ENCODE peak calls at places on chromosomes 1 and 21, in four cellular contexts. P is IMR-90, Q is left lung, G is epithelial cell of esophagus. I is an unnamed sample.
A peak's percentile ranks its signal among the peaks of the same experiment; 100 is the strongest.

GRCh38 chr1:203290261-203291089 is 14.8 kb upstream of the BTG2 start:
- DNase-seq in P (peak; percentile 73), Q (peak; percentile 97), G (peak; percentile 87), I (peak; percentile 51)

GRCh38 chr1:84959294-84959693 is 37.6 kb downstream of the MCOLN2 start:
- DNase-seq in P (peak; percentile 66), Q (no peak), G (no peak), I (no peak)

GRCh38 chr1:115314765-115315164 is 23.3 kb downstream of the NGF start:
- DNase-seq in P (peak; percentile 86), Q (peak; percentile 46), G (peak; percentile 80), I (peak; percentile 69)

GRCh38 chr1:215376544-215377264 is 190.4 kb upstream of the KCTD3 start:
- DNase-seq in P (no peak), Q (no peak), G (no peak), I (peak; percentile 0)

GRCh38 chr1:174157157-174157806 is 2.0 kb upstream of the RABGAP1L start:
- DNase-seq in P (no peak), Q (no peak), G (peak; percentile 87), I (no peak)

GRCh38 chr21:31865429-31865970 is 7.3 kb upstream of the HUNK start:
- DNase-seq in P (no peak), Q (no peak), G (no peak), I (no peak)

GRCh38 chr1:236795757-236796719 is 946 bp downstream of the MTR start:
- DNase-seq in P (peak; percentile 62), Q (no peak), G (peak; percentile 63), I (peak; percentile 16)

GRCh38 chr1:55654750-55655149 is 439.6 kb upstream of the USP24 start:
- DNase-seq in P (no peak), Q (no peak), G (no peak), I (no peak)

GRCh38 chr21:26888256-26888655 is 43.0 kb upstream of the ADAMTS1 start:
- DNase-seq in P (no peak), Q (no peak), G (no peak), I (no peak)

GRCh38 chr1:19342077-19342775 is 30.1 kb downstream of the SLC66A1 start:
- DNase-seq in P (no peak), Q (no peak), G (no peak), I (no peak)

GRCh38 chr1:69568435-69569280 is 936 bp downstream of the LRRC7 start:
- DNase-seq in P (no peak), Q (no peak), G (peak; percentile 25), I (no peak)

GRCh38 chr1:154745286-154745731 is 124.8 kb downstream of the KCNN3 start:
- DNase-seq in P (no peak), Q (no peak), G (no peak), I (no peak)

GRCh38 chr21:30189763-30190162 is 23.2 kb upstream of the CLDN17 start:
- DNase-seq in P (no peak), Q (no peak), G (no peak), I (no peak)

GRCh38 chr1:966603-967295 is 467 bp downstream of the PLEKHN1 start:
- DNase-seq in P (peak; percentile 50), Q (peak; percentile 86), G (peak; percentile 91), I (peak; percentile 49)

GRCh38 chr1:159141584-159142518 is 29.6 kb upstream of the CADM3 start:
- DNase-seq in P (peak; percentile 60), Q (no peak), G (peak; percentile 56), I (peak; percentile 57)

GRCh38 chr1:218948446-218948845 is 225.2 kb upstream of the LYPLAL1 start:
- DNase-seq in P (no peak), Q (no peak), G (no peak), I (no peak)

GRCh38 chr1:41420877-41421276 is 59.6 kb downstream of the FOXO6 start:
- DNase-seq in P (no peak), Q (no peak), G (no peak), I (no peak)

GRCh38 chr1:66834926-66835325 is 33.9 kb upstream of the INSL5 start:
- DNase-seq in P (no peak), Q (no peak), G (peak; percentile 55), I (no peak)

GRCh38 chr1:31991202-31991601 is 22.5 kb upstream of the KHDRBS1 start:
- DNase-seq in P (no peak), Q (no peak), G (no peak), I (no peak)

GRCh38 chr1:174795806-174796205 is 203.9 kb upstream of the CACYBP start:
- DNase-seq in P (peak; percentile 21), Q (no peak), G (peak; percentile 78), I (no peak)

GRCh38 chr1:86640161-86640560 is 64.2 kb upstream of the SH3GLB1 start:
- DNase-seq in P (no peak), Q (no peak), G (peak; percentile 15), I (peak; percentile 31)

GRCh38 chr1:202998836-202999750 is 8.1 kb upstream of the TMEM183A start:
- DNase-seq in P (peak; percentile 52), Q (no peak), G (peak; percentile 65), I (peak; percentile 62)

GRCh38 chr21:41387042-41387819 is 25.4 kb downstream of the MX2 start:
- DNase-seq in P (no peak), Q (no peak), G (no peak), I (no peak)

DNA sequence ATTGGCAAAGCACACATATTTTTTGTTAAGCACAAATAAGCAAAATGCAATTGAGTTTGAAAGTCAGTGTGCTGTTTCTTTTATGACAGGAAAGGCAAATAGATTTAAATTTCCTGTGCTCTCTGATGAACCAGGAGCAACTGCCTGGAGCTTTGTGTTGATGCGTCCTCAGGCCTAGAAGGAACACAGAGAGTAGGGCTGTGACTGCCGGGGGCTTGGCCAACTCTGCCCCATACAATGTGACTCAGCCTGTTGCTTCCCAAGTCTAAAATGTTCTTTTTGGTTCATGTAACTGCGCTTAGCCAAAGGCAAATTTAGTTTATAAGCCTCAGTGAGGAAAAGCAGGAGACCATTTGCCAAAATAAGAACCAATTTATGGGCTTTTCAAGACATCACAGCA is 37.5 kb downstream of the TOR1AIP2 start:
- DNase-seq in P (no peak), Q (no peak), G (no peak), I (no peak)
- H3K4me3 ChIP-seq in P (no peak overlapping the region), Q (no peak overlapping the region), G (no peak overlapping the region), I (no peak overlapping the region)

DNA sequence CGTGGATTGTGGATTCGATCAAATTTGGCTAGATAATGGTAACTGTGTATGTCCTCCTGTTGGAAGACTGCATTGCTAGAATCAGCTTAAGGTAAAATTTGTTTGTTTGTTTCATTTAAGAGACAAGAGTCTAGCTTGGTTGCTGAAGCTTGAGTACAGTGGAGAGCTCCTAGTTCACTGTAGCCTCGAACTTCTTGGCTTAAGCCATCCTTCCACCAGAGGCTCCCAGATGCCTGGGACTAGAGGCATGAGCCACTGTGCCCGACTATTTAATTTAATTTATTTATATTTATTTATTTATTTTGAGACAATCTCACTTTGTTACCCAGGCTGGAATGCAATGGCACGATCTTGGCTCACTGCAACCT is 1.5 kb downstream of the PHACTR4 start:
- DNase-seq in P (no peak), Q (no peak), G (no peak), I (no peak)
- H3K4me3 ChIP-seq in P (peak overlapping the region; percentile 66), Q (peak overlapping the region; percentile 87), G (no peak overlapping the region), I (no peak overlapping the region)

GRCh38 chr1:243354511-243355153 is 98.8 kb downstream of the SDCCAG8 start:
- DNase-seq in P (peak; percentile 21), Q (no peak), G (no peak), I (no peak)
- H3K4me3 ChIP-seq in P (peak overlapping the region; percentile 27), Q (peak overlapping the region; percentile 19), G (no peak overlapping the region), I (no peak overlapping the region)

GRCh38 chr1:28885982-28886730 is 28.2 kb upstream of the EPB41 start:
- DNase-seq in P (no peak), Q (no peak), G (no peak), I (no peak)
- H3K4me3 ChIP-seq in P (no peak overlapping the region), Q (peak overlapping the region; percentile 87), G (peak overlapping the region; percentile 88), I (no peak overlapping the region)

DNA sequence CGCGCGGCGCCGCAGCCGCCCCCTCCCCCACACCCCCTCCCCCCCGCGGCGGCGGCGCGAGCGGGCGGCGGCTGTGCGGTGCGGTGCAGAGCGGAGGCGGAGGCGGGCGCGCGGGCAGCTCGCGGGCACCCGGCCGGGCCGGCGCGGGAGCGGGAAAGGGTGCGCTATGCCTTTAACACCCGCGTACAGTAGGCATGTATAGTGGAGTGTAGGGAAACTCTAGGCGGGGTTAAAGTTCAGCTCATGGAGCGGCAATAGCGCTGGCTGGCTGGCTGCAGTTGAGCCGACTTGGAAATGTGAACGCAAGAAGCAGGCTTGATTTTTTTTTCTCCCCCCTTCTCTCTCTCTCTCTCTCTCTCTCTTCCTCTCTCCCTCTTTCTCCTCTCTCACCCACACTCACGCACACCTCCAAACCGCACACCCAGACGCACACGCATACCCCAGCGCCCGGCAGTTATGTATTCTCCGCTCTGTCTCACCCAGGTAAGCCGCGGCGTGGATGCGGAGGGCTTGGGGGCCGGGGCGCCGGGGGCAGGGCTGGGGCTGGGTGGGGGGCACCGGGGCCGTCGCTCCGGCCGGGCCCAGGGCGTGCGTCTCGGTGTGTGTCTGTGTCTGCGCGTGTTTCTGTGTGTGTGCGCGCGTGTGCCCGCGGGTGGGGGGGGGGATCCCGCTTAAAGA is at the start of gene NFIA:
- DNase-seq in P (peak; percentile 50), Q (peak; percentile 59), G (peak; percentile 78), I (peak; percentile 68)
- H3K4me3 ChIP-seq in P (peak within 1 kb of the TSS; percentile 65), Q (peak within 1 kb of the TSS; percentile 69), G (peak within 1 kb of the TSS; percentile 85), I (peak within 1 kb of the TSS; percentile 80)

I was measured in brain microvascular endothelial cell.